ENCODE peak calls at places on chromosomes 4 and X, in six cellular contexts. B is NCI-H2081, Y is sciatic nerve, O is progenitor cell of endocrine pancreas, E is epithelial cell of esophagus, I is trophoblast cell. F is an unnamed sample.

GRCh38 chrX:40938418-40938817 is 146.8 kb upstream of the USP9X start:
- DNase-seq in B (no peak), Y (no peak), O (no peak), E (no peak), I (no peak), F (peak)

GRCh38 chrX:71100581-71101505 is 5.2 kb downstream of the FOXO4 start:
- DNase-seq in B (no peak), Y (peak), O (no peak), E (no peak), I (no peak), F (no peak)

GRCh38 chr4:124435276-124435675 is 277.3 kb downstream of the ANKRD50 start:
- DNase-seq in B (no peak), Y (no peak), O (no peak), E (no peak), I (no peak), F (no peak)

GRCh38 chr4:136383126-136383525 is 1149.2 kb downstream of the PCDH18 start:
- DNase-seq in B (no peak), Y (no peak), O (no peak), E (peak), I (no peak), F (no peak)

GRCh38 chr4:153335665-153336064 is 8.8 kb upstream of the MND1 start:
- DNase-seq in B (no peak), Y (no peak), O (no peak), E (peak), I (no peak), F (no peak)

GRCh38 chr4:40283968-40284367 is 51.2 kb upstream of the CHRNA9 start:
- DNase-seq in B (no peak), Y (no peak), O (no peak), E (peak), I (peak), F (peak)

GRCh38 chr4:152679414-152680281 is at the start of gene TMEM154:
- DNase-seq in B (peak), Y (peak), O (peak), E (peak), I (peak), F (peak)

GRCh38 chrX:50495616-50496015 is 25.0 kb upstream of the DGKK start:
- DNase-seq in B (no peak), Y (no peak), O (no peak), E (no peak), I (no peak), F (no peak)

GRCh38 chr4:83251074-83251835 is 33.3 kb downstream of the COQ2 start:
- DNase-seq in B (no peak), Y (no peak), O (no peak), E (no peak), I (peak), F (no peak)

GRCh38 chr4:8776366-8776765 is 95.3 kb downstream of the HMX1 start:
- DNase-seq in B (no peak), Y (no peak), O (no peak), E (no peak), I (no peak), F (no peak)

GRCh38 chr4:143133966-143134365 is 50.8 kb upstream of the USP38 start:
- DNase-seq in B (no peak), Y (no peak), O (no peak), E (no peak), I (no peak), F (no peak)

GRCh38 chr4:110753461-110753860 is 130.6 kb upstream of the PITX2 start:
- DNase-seq in B (no peak), Y (no peak), O (no peak), E (no peak), I (no peak), F (no peak)

GRCh38 chr4:172962564-172963353 is 205.9 kb upstream of the GALNT7 start:
- DNase-seq in B (peak), Y (no peak), O (no peak), E (peak), I (no peak), F (peak)

GRCh38 chr4:14143892-14144291 is 516.4 kb upstream of the BOD1L1 start:
- DNase-seq in B (peak), Y (no peak), O (no peak), E (peak), I (no peak), F (no peak)

GRCh38 chr4:87632469-87632868 is 17.6 kb upstream of the DMP1 start:
- DNase-seq in B (no peak), Y (no peak), O (no peak), E (peak), I (peak), F (no peak)

GRCh38 chr4:8055206-8055605 is 103.4 kb downstream of the ABLIM2 start:
- DNase-seq in B (no peak), Y (no peak), O (no peak), E (no peak), I (no peak), F (no peak)

GRCh38 chrX:38102240-38102639 is 95.9 kb downstream of the SYTL5 start:
- DNase-seq in B (no peak), Y (no peak), O (no peak), E (no peak), I (no peak), F (no peak)

GRCh38 chr4:151553874-151554273 is 144.9 kb downstream of the FHIP1A start:
- DNase-seq in B (no peak), Y (no peak), O (no peak), E (no peak), I (no peak), F (no peak)

GRCh38 chrX:130994671-130995070 is 63.5 kb upstream of the ARHGAP36 start:
- DNase-seq in B (no peak), Y (no peak), O (peak), E (peak), I (peak), F (peak)

GRCh38 chr4:7422098-7422897 is 12.4 kb downstream of the PSAPL1 start:
- DNase-seq in B (no peak), Y (peak), O (no peak), E (no peak), I (no peak), F (no peak)

GRCh38 chr4:29805871-29806480 is 914.2 kb upstream of the PCDH7 start:
- DNase-seq in B (peak), Y (no peak), O (no peak), E (no peak), I (no peak), F (no peak)

GRCh38 chr4:52862605-52863236 is 604 bp downstream of the RASL11B start:
- DNase-seq in B (no peak), Y (no peak), O (no peak), E (no peak), I (no peak), F (no peak)

GRCh38 chrX:31921236-31921635 is 849.4 kb upstream of the FTHL17 start:
- DNase-seq in B (no peak), Y (no peak), O (no peak), E (no peak), I (no peak), F (no peak)

GRCh38 chr4:76898385-76898692 is 395 bp upstream of the SOWAHB start:
- DNase-seq in B (no peak), Y (no peak), O (no peak), E (no peak), I (no peak), F (no peak)

GRCh38 chr4:30920043-30920442 is 199.9 kb downstream of the PCDH7 start:
- DNase-seq in B (no peak), Y (no peak), O (no peak), E (no peak), I (no peak), F (no peak)

GRCh38 chr4:122012735-122013134 is 60.9 kb upstream of the TRPC3 start:
- DNase-seq in B (no peak), Y (no peak), O (no peak), E (peak), I (no peak), F (no peak)

GRCh38 chr4:134201216-134202098 is at the start of gene PABPC4L:
- DNase-seq in B (peak), Y (peak), O (peak), E (peak), I (no peak), F (no peak)

GRCh38 chr4:82677327-82677726 is 115.5 kb upstream of the TMEM150C start:
- DNase-seq in B (no peak), Y (no peak), O (no peak), E (peak), I (peak), F (no peak)

GRCh38 chrX:19740744-19741143 is 146.7 kb downstream of the SH3KBP1 start:
- DNase-seq in B (no peak), Y (no peak), O (no peak), E (peak), I (peak), F (no peak)

GRCh38 chr4:23876418-23877089 is 13.3 kb downstream of the PPARGC1A start:
- DNase-seq in B (no peak), Y (no peak), O (no peak), E (no peak), I (no peak), F (no peak)

GRCh38 chr4:111618908-111619307 is 526.3 kb upstream of the FAM241A start:
- DNase-seq in B (no peak), Y (no peak), O (no peak), E (peak), I (no peak), F (no peak)

GRCh38 chrX:20409991-20410390 is 143.3 kb upstream of the RPS6KA3 start:
- DNase-seq in B (no peak), Y (no peak), O (no peak), E (no peak), I (no peak), F (no peak)

GRCh38 chr4:38752393-38752961 is 30.3 kb downstream of the TLR10 start:
- DNase-seq in B (no peak), Y (no peak), O (no peak), E (no peak), I (no peak), F (no peak)

GRCh38 chrX:139287155-139287924 is 243.2 kb upstream of the F9 start:
- DNase-seq in B (no peak), Y (no peak), O (no peak), E (peak), I (no peak), F (no peak)

F was measured in SJSA1.